ENCODE peak calls at places on chromosomes 5 and 9, in six cellular contexts. One of them, this sample, is unnamed.

GRCh38 chr5:116488334-116488733 is 86.3 kb downstream of the SEMA6A start:
- DNase-seq in HFFc6: no peak
- DNase-seq in psoas muscle: no peak
- DNase-seq in stimulated activated CD4-positive, alpha-beta T cell treated with anti-CD3 and anti-CD28 coated beads, Interleukin-12 subunit alpha, Interleukin-12 subunit beta, amount 100 ng/mL, for 4 hours: no peak
- DNase-seq in lung: no peak
- DNase-seq in NCI-H460: peak
- DNase-seq in this sample: peak

GRCh38 chr9:129888085-129888808 is 53.0 kb downstream of the USP20 start:
- DNase-seq in lung: peak
- DNase-seq in stimulated activated CD4-positive, alpha-beta T cell treated with anti-CD3 and anti-CD28 coated beads, Interleukin-12 subunit alpha, Interleukin-12 subunit beta, amount 100 ng/mL, for 4 hours: peak
- DNase-seq in HFFc6: no peak
- DNase-seq in psoas muscle: peak
- DNase-seq in NCI-H460: no peak
- DNase-seq in this sample: no peak

GRCh38 chr5:6475626-6476312 is 27.1 kb downstream of the UBE2QL1 start:
- DNase-seq in stimulated activated CD4-positive, alpha-beta T cell treated with anti-CD3 and anti-CD28 coated beads, Interleukin-12 subunit alpha, Interleukin-12 subunit beta, amount 100 ng/mL, for 4 hours: no peak
- DNase-seq in psoas muscle: no peak
- DNase-seq in HFFc6: no peak
- DNase-seq in lung: no peak
- DNase-seq in NCI-H460: no peak
- DNase-seq in this sample: no peak

GRCh38 chr5:40551706-40552557 is 127.8 kb upstream of the PTGER4 start:
- DNase-seq in lung: peak
- DNase-seq in psoas muscle: no peak
- DNase-seq in HFFc6: peak
- DNase-seq in stimulated activated CD4-positive, alpha-beta T cell treated with anti-CD3 and anti-CD28 coated beads, Interleukin-12 subunit alpha, Interleukin-12 subunit beta, amount 100 ng/mL, for 4 hours: no peak
- DNase-seq in NCI-H460: peak
- DNase-seq in this sample: peak

GRCh38 chr9:125074976-125075375 is 68.4 kb downstream of the SCAI start:
- DNase-seq in HFFc6: no peak
- DNase-seq in NCI-H460: no peak
- DNase-seq in psoas muscle: no peak
- DNase-seq in stimulated activated CD4-positive, alpha-beta T cell treated with anti-CD3 and anti-CD28 coated beads, Interleukin-12 subunit alpha, Interleukin-12 subunit beta, amount 100 ng/mL, for 4 hours: no peak
- DNase-seq in lung: no peak
- DNase-seq in this sample: peak

GRCh38 chr9:99071313-99072039 is 33.4 kb upstream of the TGFBR1 start:
- DNase-seq in psoas muscle: no peak
- DNase-seq in NCI-H460: no peak
- DNase-seq in HFFc6: no peak
- DNase-seq in lung: no peak
- DNase-seq in stimulated activated CD4-positive, alpha-beta T cell treated with anti-CD3 and anti-CD28 coated beads, Interleukin-12 subunit alpha, Interleukin-12 subunit beta, amount 100 ng/mL, for 4 hours: no peak
- DNase-seq in this sample: no peak

GRCh38 chr9:1173211-1173610 is 123.1 kb downstream of the DMRT2 start:
- DNase-seq in HFFc6: peak
- DNase-seq in NCI-H460: no peak
- DNase-seq in psoas muscle: no peak
- DNase-seq in stimulated activated CD4-positive, alpha-beta T cell treated with anti-CD3 and anti-CD28 coated beads, Interleukin-12 subunit alpha, Interleukin-12 subunit beta, amount 100 ng/mL, for 4 hours: no peak
- DNase-seq in lung: no peak
- DNase-seq in this sample: no peak

GRCh38 chr5:36398137-36398536 is 96.4 kb upstream of the RANBP3L start:
- DNase-seq in HFFc6: peak
- DNase-seq in NCI-H460: no peak
- DNase-seq in lung: no peak
- DNase-seq in stimulated activated CD4-positive, alpha-beta T cell treated with anti-CD3 and anti-CD28 coated beads, Interleukin-12 subunit alpha, Interleukin-12 subunit beta, amount 100 ng/mL, for 4 hours: no peak
- DNase-seq in psoas muscle: no peak
- DNase-seq in this sample: no peak

GRCh38 chr9:137109250-137110146 is 5.0 kb downstream of the DPP7 start:
- DNase-seq in psoas muscle: no peak
- DNase-seq in stimulated activated CD4-positive, alpha-beta T cell treated with anti-CD3 and anti-CD28 coated beads, Interleukin-12 subunit alpha, Interleukin-12 subunit beta, amount 100 ng/mL, for 4 hours: no peak
- DNase-seq in HFFc6: no peak
- DNase-seq in lung: no peak
- DNase-seq in NCI-H460: no peak
- DNase-seq in this sample: no peak

GRCh38 chr5:179234563-179235135 is 110.6 kb downstream of the ADAMTS2 start:
- DNase-seq in HFFc6: no peak
- DNase-seq in lung: no peak
- DNase-seq in psoas muscle: no peak
- DNase-seq in NCI-H460: no peak
- DNase-seq in stimulated activated CD4-positive, alpha-beta T cell treated with anti-CD3 and anti-CD28 coated beads, Interleukin-12 subunit alpha, Interleukin-12 subunit beta, amount 100 ng/mL, for 4 hours: no peak
- DNase-seq in this sample: peak

GRCh38 chr5:151186538-151186937 is 29.0 kb upstream of the ANXA6 start:
- DNase-seq in psoas muscle: no peak
- DNase-seq in lung: no peak
- DNase-seq in NCI-H460: no peak
- DNase-seq in HFFc6: no peak
- DNase-seq in stimulated activated CD4-positive, alpha-beta T cell treated with anti-CD3 and anti-CD28 coated beads, Interleukin-12 subunit alpha, Interleukin-12 subunit beta, amount 100 ng/mL, for 4 hours: no peak
- DNase-seq in this sample: peak

GRCh38 chr9:132369421-132369820 is 14.6 kb upstream of the SETX start:
- DNase-seq in stimulated activated CD4-positive, alpha-beta T cell treated with anti-CD3 and anti-CD28 coated beads, Interleukin-12 subunit alpha, Interleukin-12 subunit beta, amount 100 ng/mL, for 4 hours: no peak
- DNase-seq in psoas muscle: no peak
- DNase-seq in HFFc6: no peak
- DNase-seq in lung: no peak
- DNase-seq in NCI-H460: no peak
- DNase-seq in this sample: no peak

GRCh38 chr5:116358911-116359418 is 215.7 kb downstream of the SEMA6A start:
- DNase-seq in stimulated activated CD4-positive, alpha-beta T cell treated with anti-CD3 and anti-CD28 coated beads, Interleukin-12 subunit alpha, Interleukin-12 subunit beta, amount 100 ng/mL, for 4 hours: no peak
- DNase-seq in NCI-H460: no peak
- DNase-seq in HFFc6: no peak
- DNase-seq in psoas muscle: no peak
- DNase-seq in lung: no peak
- DNase-seq in this sample: no peak

GRCh38 chr9:100602302-100602930 is 24.5 kb downstream of the CAVIN4 start:
- DNase-seq in lung: no peak
- DNase-seq in psoas muscle: no peak
- DNase-seq in HFFc6: peak
- DNase-seq in stimulated activated CD4-positive, alpha-beta T cell treated with anti-CD3 and anti-CD28 coated beads, Interleukin-12 subunit alpha, Interleukin-12 subunit beta, amount 100 ng/mL, for 4 hours: no peak
- DNase-seq in NCI-H460: peak
- DNase-seq in this sample: peak